ENCODE peak calls at places on chromosomes 2 and 18, in eight cellular contexts. V is fibroblast of mammary gland; U is LoVo; Q is NK-92 treated with Interleukin-12 subunit alpha and Interleukin-12 subunit beta, amount 100 ng/mL, for 24 hours; T is tibial artery; S is renal cortical epithelial cell; M is M059J; D is stimulated activated CD8-positive, alpha-beta memory T cell treated with anti-CD3 and anti-CD28 coated beads, Interleukin-2, amount 100 ng/mL, for 48 hours. Z is an unnamed sample.
A peak's percentile ranks its signal among the peaks of the same experiment; 100 is the strongest.

GRCh38 chr2:232761301-232761907 is 15.0 kb downstream of the KCNJ13 start:
- DNase-seq in Q (no peak), S (peak; percentile 75), M (peak; percentile 52), D (no peak), U (peak; percentile 15), V (peak; percentile 37), T (no peak), Z (no peak)

GRCh38 chr2:236768393-236769140 is 198.9 kb downstream of the ACKR3 start:
- DNase-seq in M (peak; percentile 83), V (peak; percentile 86), D (no peak), S (peak; percentile 10), T (no peak), Q (no peak), U (no peak), Z (no peak)

GRCh38 chr2:157468931-157469708 is 25.2 kb upstream of the CYTIP start:
- DNase-seq in M (peak; percentile 84), D (no peak), T (no peak), V (peak; percentile 69), U (no peak), Q (no peak), S (peak; percentile 34), Z (no peak)

GRCh38 chr18:2854871-2855270 is 8.1 kb downstream of the EMILIN2 start:
- DNase-seq in V (no peak), U (no peak), S (no peak), D (no peak), M (no peak), Q (no peak), T (peak; percentile 82), Z (no peak)

GRCh38 chr18:59026831-59027410 is 112.8 kb upstream of the SEC11C start:
- DNase-seq in D (no peak), V (no peak), M (no peak), S (no peak), U (no peak), Q (no peak), T (no peak), Z (no peak)

GRCh38 chr2:234357666-234358065 is 139.2 kb downstream of the ARL4C start:
- DNase-seq in Q (no peak), M (no peak), T (no peak), S (no peak), U (no peak), D (no peak), V (no peak), Z (no peak)

GRCh38 chr2:20145497-20146193 is 79.3 kb downstream of the SDC1 start:
- DNase-seq in S (no peak), U (no peak), D (no peak), V (no peak), M (no peak), T (no peak), Q (no peak), Z (no peak)

GRCh38 chr2:36459725-36460137 is 104.2 kb downstream of the CRIM1 start:
- DNase-seq in T (no peak), M (peak; percentile 85), U (peak; percentile 57), S (peak; percentile 87), D (no peak), V (peak; percentile 58), Q (no peak), Z (peak; percentile 4)